ENCODE peak calls at places on chromosomes 7 and 10, in five cellular contexts. Q is uterus, L is Panc1, S is esophagus muscularis mucosa, W is pancreas. J is an unnamed sample. For H3K4me1, the result is how much of the 10 kb centered on the place peaks cover.

GRCh38 chr7:129376076-129376777 is 58.0 kb upstream of the STRIP2 start:
- DNase-seq in S (no peak), Q (no peak), W (peak), L (peak), J (peak)

GRCh38 chr10:79221110-79222051 is 125.9 kb upstream of the PPIF start:
- DNase-seq in Q (peak), S (no peak), L (no peak), W (peak), J (no peak)

GRCh38 chr7:151923097-151923876 is 33.0 kb upstream of the GALNTL5 start:
- DNase-seq in Q (no peak), W (no peak), S (no peak), L (no peak), J (peak)

GRCh38 chr10:70323143-70323696 is 39.4 kb upstream of the NPFFR1 start:
- DNase-seq in Q (no peak), W (no peak), L (no peak), S (no peak), J (no peak)

GRCh38 chr10:120403109-120403508 is 53.9 kb upstream of the PLPP4 start:
- DNase-seq in W (no peak), S (no peak), L (no peak), Q (no peak), J (no peak)

GRCh38 chr7:107971613-107972012 is 31.3 kb downstream of the LAMB1 start:
- DNase-seq in Q (peak), W (no peak), S (no peak), L (no peak), J (no peak)

GRCh38 chr10:35784751-35785150 is 142.7 kb upstream of the FZD8 start:
- DNase-seq in W (no peak), Q (no peak), L (no peak), S (no peak), J (no peak)

GRCh38 chr7:102318482-102318971 is 31.9 kb downstream of the SH2B2 start:
- DNase-seq in Q (no peak), L (no peak), S (no peak), W (peak), J (no peak)

GRCh38 chr7:98456851-98457250 is 56.0 kb upstream of the BAIAP2L1 start:
- DNase-seq in S (no peak), Q (no peak), W (no peak), L (no peak), J (no peak)

GRCh38 chr7:157248659-157249058 is 88.1 kb upstream of the DNAJB6 start:
- DNase-seq in L (no peak), S (no peak), W (no peak), Q (no peak), J (no peak)

GRCh38 chr7:138383166-138383565 is 76.9 kb upstream of the TRIM24 start:
- DNase-seq in L (no peak), Q (no peak), S (no peak), W (no peak), J (no peak)

GRCh38 chr7:114148779-114149178 is 230.0 kb upstream of the PPP1R3A start:
- DNase-seq in Q (no peak), S (no peak), L (no peak), W (no peak), J (no peak)

GRCh38 chr10:67784584-67784983 is 53.4 kb downstream of the DNAJC12 start:
- DNase-seq in Q (no peak), S (no peak), L (no peak), W (no peak), J (no peak)

GRCh38 chr7:55181774-55182173 is 163.0 kb downstream of the EGFR start:
- DNase-seq in S (no peak), Q (no peak), W (no peak), L (no peak), J (no peak)

GRCh38 chr7:55178292-55178862 is 159.6 kb downstream of the EGFR start:
- DNase-seq in S (no peak), Q (no peak), L (no peak), W (no peak), J (no peak)

GRCh38 chr7:55178863-55179773 is 160.3 kb downstream of the EGFR start:
- DNase-seq in L (no peak), W (no peak), Q (no peak), S (no peak), J (no peak)

GRCh38 chr7:55180821-55181542 is 162.2 kb downstream of the EGFR start:
- DNase-seq in L (no peak), Q (no peak), S (no peak), W (peak), J (no peak)

DNA sequence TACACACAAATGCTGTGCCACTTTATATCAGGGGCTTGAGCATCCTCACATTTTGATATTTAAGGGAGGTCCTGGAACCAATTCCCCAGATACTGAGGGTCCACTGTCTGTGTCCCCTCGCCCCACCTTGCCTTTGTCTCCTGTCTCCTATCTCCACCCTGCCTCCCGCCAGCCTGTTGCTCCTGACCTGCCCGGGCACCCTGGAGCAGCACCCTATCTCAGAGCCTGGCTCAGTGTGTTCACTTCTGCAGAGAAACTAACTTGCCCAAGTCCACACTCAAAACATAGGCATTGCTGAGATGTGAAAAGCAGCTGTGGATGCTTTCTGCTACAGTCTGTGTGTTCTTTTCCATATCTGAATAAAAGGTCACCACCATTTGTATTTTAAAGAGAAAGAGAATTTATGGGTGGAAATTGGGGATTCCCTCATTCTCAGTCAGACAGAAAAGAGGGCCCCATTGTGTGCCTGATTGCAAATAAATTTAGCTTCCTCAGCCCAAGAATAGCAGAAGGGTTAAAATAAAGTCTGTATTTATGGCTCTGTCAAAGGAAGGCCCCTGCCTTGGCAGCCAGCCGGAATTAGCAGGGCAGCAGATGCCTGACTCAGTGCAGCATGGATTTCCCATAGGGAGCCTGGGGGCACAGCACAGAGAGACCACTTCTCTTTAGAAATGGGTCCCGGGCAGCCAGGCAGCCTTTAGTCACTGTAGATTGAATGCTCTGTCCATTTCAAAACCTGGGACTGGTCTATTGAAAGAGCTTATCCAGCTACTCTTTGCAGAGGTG is 161.3 kb downstream of the EGFR start:
- DNase-seq in S (no peak), L (no peak), Q (no peak), W (no peak), J (no peak)
- H3K27ac ChIP-seq in S (no peak), L (no peak), Q (no peak), W (no peak), J (no peak)

GRCh38 chr7:22356010-22356854 is 722 bp downstream of the RAPGEF5 start:
- DNase-seq in W (peak), L (no peak), Q (no peak), S (no peak), J (no peak)

GRCh38 chr7:22355620-22356009 is 1.3 kb downstream of the RAPGEF5 start:
- DNase-seq in L (no peak), Q (no peak), W (no peak), S (no peak), J (no peak)

GRCh38 chr7:22352812-22353340 is 4.1 kb downstream of the RAPGEF5 start:
- DNase-seq in L (no peak), S (no peak), W (no peak), Q (no peak), J (no peak)

GRCh38 chr7:22356855-22357310 is at the start of gene RAPGEF5:
- DNase-seq in W (peak), L (no peak), Q (no peak), S (no peak), J (no peak)

GRCh38 chr7:22354462-22354861 is 2.5 kb downstream of the RAPGEF5 start:
- DNase-seq in Q (no peak), W (no peak), L (no peak), S (no peak), J (no peak)
- H3K4me1 ChIP-seq in Q (under half), W (under half), L (under half), S (under half), J (under half)

GRCh38 chr10:102451105-102451969 is at the start of gene C10orf95:
- DNase-seq in Q (no peak), W (peak), L (no peak), S (no peak), J (peak)
- H3K27ac ChIP-seq in Q (peak), W (peak), L (peak), S (peak), J (peak)

GRCh38 chr7:2495402-2496309 is 19.5 kb upstream of the GRIFIN start:
- DNase-seq in L (no peak), Q (no peak), W (no peak), S (no peak), J (no peak)
- H3K4me1 ChIP-seq in L (under half), Q (under half), W (under half), S (under half), J (under half)

DNA sequence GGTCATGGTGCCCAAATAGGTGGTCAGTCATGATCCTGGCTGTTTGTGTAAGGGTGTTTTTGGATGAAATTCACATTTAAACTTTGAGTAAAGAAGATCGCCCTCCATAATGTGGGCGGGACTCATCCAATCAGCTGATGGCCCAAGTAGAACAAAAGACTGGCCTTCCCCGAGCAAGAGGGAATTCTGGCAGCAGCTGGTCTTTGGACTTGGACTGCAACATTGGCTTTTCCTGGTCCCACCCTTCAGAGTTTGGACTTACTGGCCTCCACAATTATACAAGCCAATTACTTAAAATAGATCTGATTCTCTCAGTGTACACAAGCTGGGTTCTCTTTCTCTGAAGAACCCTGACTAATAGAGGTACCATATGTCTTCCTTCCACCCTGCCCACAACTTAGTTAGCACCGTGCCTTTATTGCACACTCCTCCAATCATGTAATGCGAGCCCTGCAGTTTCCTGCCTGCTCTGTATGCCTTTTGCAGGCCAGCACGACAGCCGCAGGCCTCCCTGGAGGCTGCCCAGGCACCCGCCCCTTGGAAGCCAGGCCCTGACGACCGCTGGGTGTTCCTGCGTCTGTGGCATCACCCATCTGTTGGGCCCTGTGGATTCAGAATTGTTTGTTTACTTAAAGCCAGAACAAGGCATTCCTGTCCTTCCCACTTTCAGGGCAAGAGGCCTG is 1.2 kb upstream of the INMT start:
- DNase-seq in W (no peak), L (no peak), S (no peak), Q (peak), J (peak)
- H3K27ac ChIP-seq in W (no peak), L (no peak), S (peak), Q (peak), J (peak)